ENCODE peak calls at places on chromosome 16, in eight cellular contexts. One of them, this sample, is unnamed.

GRCh38 chr16:7456221-7456620 is 123.6 kb downstream of the RBFOX1 start:
- DNase-seq in endothelial cell of umbilical vein: no peak
- DNase-seq in astrocyte: no peak
- DNase-seq in sigmoid colon: no peak
- DNase-seq in testis: no peak
- DNase-seq in mucosa of descending colon: no peak
- DNase-seq in PC-9: no peak
- DNase-seq in A549: no peak
- DNase-seq in this sample: no peak

GRCh38 chr16:3575491-3575890 is 1.7 kb downstream of the NLRC3 start:
- DNase-seq in endothelial cell of umbilical vein: no peak
- DNase-seq in astrocyte: no peak
- DNase-seq in sigmoid colon: no peak
- DNase-seq in testis: no peak
- DNase-seq in mucosa of descending colon: no peak
- DNase-seq in PC-9: no peak
- DNase-seq in A549: no peak
- DNase-seq in this sample: no peak

GRCh38 chr16:84357191-84357651 is 11.1 kb upstream of the ATP2C2 start:
- DNase-seq in endothelial cell of umbilical vein: no peak
- DNase-seq in astrocyte: peak
- DNase-seq in sigmoid colon: no peak
- DNase-seq in testis: no peak
- DNase-seq in mucosa of descending colon: no peak
- DNase-seq in PC-9: peak
- DNase-seq in A549: no peak
- DNase-seq in this sample: no peak

GRCh38 chr16:67857547-67858233 is 10.2 kb upstream of the CENPT start:
- DNase-seq in endothelial cell of umbilical vein: peak
- DNase-seq in astrocyte: peak
- DNase-seq in sigmoid colon: peak
- DNase-seq in testis: peak
- DNase-seq in mucosa of descending colon: peak
- DNase-seq in PC-9: peak
- DNase-seq in A549: peak
- DNase-seq in this sample: peak

GRCh38 chr16:72247821-72248253 is 75.9 kb upstream of the PMFBP1 start:
- DNase-seq in endothelial cell of umbilical vein: peak
- DNase-seq in astrocyte: peak
- DNase-seq in sigmoid colon: peak
- DNase-seq in testis: peak
- DNase-seq in mucosa of descending colon: no peak
- DNase-seq in PC-9: no peak
- DNase-seq in A549: no peak
- DNase-seq in this sample: peak

GRCh38 chr16:86150646-86151371 is 251.8 kb downstream of the IRF8 start:
- DNase-seq in endothelial cell of umbilical vein: no peak
- DNase-seq in astrocyte: no peak
- DNase-seq in sigmoid colon: peak
- DNase-seq in testis: no peak
- DNase-seq in mucosa of descending colon: no peak
- DNase-seq in PC-9: no peak
- DNase-seq in A549: no peak
- DNase-seq in this sample: no peak

GRCh38 chr16:85390511-85391174 is 222.5 kb upstream of the GSE1 start:
- DNase-seq in endothelial cell of umbilical vein: no peak
- DNase-seq in astrocyte: peak
- DNase-seq in sigmoid colon: peak
- DNase-seq in testis: peak
- DNase-seq in mucosa of descending colon: peak
- DNase-seq in PC-9: peak
- DNase-seq in A549: peak
- DNase-seq in this sample: peak

GRCh38 chr16:3029499-3030127 is 5.8 kb downstream of the THOC6 start:
- DNase-seq in endothelial cell of umbilical vein: no peak
- DNase-seq in astrocyte: no peak
- DNase-seq in sigmoid colon: no peak
- DNase-seq in testis: no peak
- DNase-seq in mucosa of descending colon: no peak
- DNase-seq in PC-9: no peak
- DNase-seq in A549: no peak
- DNase-seq in this sample: peak

GRCh38 chr16:57823836-57824235 is 21.5 kb upstream of the KIFC3 start:
- DNase-seq in endothelial cell of umbilical vein: no peak
- DNase-seq in astrocyte: no peak
- DNase-seq in sigmoid colon: no peak
- DNase-seq in testis: no peak
- DNase-seq in mucosa of descending colon: no peak
- DNase-seq in PC-9: peak
- DNase-seq in A549: no peak
- DNase-seq in this sample: no peak

GRCh38 chr16:84119368-84119767 is 2.6 kb upstream of the MBTPS1 start:
- DNase-seq in endothelial cell of umbilical vein: no peak
- DNase-seq in astrocyte: no peak
- DNase-seq in sigmoid colon: no peak
- DNase-seq in testis: no peak
- DNase-seq in mucosa of descending colon: no peak
- DNase-seq in PC-9: peak
- DNase-seq in A549: no peak
- DNase-seq in this sample: no peak

GRCh38 chr16:495127-495748 is 32.3 kb upstream of the CAPN15 start:
- DNase-seq in endothelial cell of umbilical vein: peak
- DNase-seq in astrocyte: no peak
- DNase-seq in sigmoid colon: no peak
- DNase-seq in testis: peak
- DNase-seq in mucosa of descending colon: peak
- DNase-seq in PC-9: no peak
- DNase-seq in A549: peak
- DNase-seq in this sample: peak

GRCh38 chr16:30131869-30132475 is 9.0 kb upstream of the MAPK3 start:
- DNase-seq in endothelial cell of umbilical vein: no peak
- DNase-seq in astrocyte: no peak
- DNase-seq in sigmoid colon: no peak
- DNase-seq in testis: no peak
- DNase-seq in mucosa of descending colon: no peak
- DNase-seq in PC-9: no peak
- DNase-seq in A549: no peak
- DNase-seq in this sample: peak

GRCh38 chr16:53056528-53056881 is 1.7 kb downstream of the CHD9 start:
- DNase-seq in endothelial cell of umbilical vein: peak
- DNase-seq in astrocyte: peak
- DNase-seq in sigmoid colon: peak
- DNase-seq in testis: no peak
- DNase-seq in mucosa of descending colon: no peak
- DNase-seq in PC-9: no peak
- DNase-seq in A549: no peak
- DNase-seq in this sample: peak

GRCh38 chr16:30747331-30747730 is 894 bp upstream of the PHKG2 start:
- DNase-seq in endothelial cell of umbilical vein: no peak
- DNase-seq in astrocyte: peak
- DNase-seq in sigmoid colon: no peak
- DNase-seq in testis: no peak
- DNase-seq in mucosa of descending colon: peak
- DNase-seq in PC-9: peak
- DNase-seq in A549: no peak
- DNase-seq in this sample: peak

GRCh38 chr16:73433493-73434307 is 385.8 kb upstream of the ZFHX3 start:
- DNase-seq in endothelial cell of umbilical vein: no peak
- DNase-seq in astrocyte: no peak
- DNase-seq in sigmoid colon: no peak
- DNase-seq in testis: no peak
- DNase-seq in mucosa of descending colon: no peak
- DNase-seq in PC-9: no peak
- DNase-seq in A549: no peak
- DNase-seq in this sample: no peak

DNA sequence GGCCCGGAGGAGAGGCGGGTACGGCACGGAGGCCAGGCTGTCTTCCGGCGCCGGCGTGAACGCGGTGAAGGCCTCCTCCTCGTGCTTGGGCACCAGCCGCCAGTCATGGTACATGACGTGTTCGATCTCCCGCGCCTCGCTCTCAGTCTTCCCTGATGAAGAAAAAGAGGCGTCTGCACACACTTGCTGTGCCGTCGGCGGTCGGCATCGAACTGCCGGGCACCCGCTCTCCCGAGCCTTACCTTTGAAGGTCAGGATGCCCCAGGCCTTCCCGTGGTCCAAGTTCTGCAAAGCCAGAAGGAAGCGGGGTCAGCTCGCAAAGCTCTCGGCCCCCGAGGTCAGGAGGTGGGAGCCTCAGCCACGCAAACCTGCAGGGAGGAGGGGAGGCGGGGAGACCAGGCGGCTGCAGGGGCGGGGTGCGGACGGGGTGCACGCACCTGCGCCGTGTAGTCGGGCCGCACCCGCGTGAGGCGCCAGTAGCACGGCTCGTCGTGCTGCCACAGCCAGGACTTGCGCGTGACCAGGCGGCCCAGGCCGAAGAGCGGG is at the start of gene EME2:
- DNase-seq in endothelial cell of umbilical vein: no peak
- DNase-seq in astrocyte: no peak
- DNase-seq in sigmoid colon: no peak
- DNase-seq in testis: no peak
- DNase-seq in mucosa of descending colon: peak
- DNase-seq in PC-9: no peak
- DNase-seq in A549: no peak
- DNase-seq in this sample: no peak
- H3K4me3 ChIP-seq in endothelial cell of umbilical vein: peak
- H3K4me3 ChIP-seq in astrocyte: peak
- H3K4me3 ChIP-seq in sigmoid colon: peak
- H3K4me3 ChIP-seq in testis: peak
- H3K4me3 ChIP-seq in mucosa of descending colon: peak
- H3K4me3 ChIP-seq in PC-9: peak
- H3K4me3 ChIP-seq in A549: peak
- H3K4me3 ChIP-seq in this sample: peak

DNA sequence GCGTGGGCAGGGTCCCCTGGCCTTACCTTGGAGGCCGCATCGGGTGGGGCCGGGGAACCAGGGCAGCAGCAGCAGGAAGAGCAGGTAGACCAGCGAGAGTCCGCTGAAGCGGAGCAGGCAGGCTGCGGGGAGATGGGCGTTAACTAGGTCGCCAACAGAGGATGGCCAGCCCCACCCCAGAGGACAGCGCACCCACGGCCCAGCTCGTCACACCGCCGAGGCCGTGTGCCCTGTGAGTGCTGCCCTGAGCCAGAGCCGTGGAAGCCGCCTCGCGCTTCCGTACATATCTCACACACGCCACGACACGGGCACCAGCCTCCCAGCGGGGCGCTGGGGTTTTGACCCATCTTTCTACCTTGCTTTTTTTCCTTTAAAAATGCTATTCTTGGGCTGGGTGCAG is 35.7 kb downstream of the PIEZO1 start:
- DNase-seq in endothelial cell of umbilical vein: no peak
- DNase-seq in astrocyte: no peak
- DNase-seq in sigmoid colon: no peak
- DNase-seq in testis: no peak
- DNase-seq in mucosa of descending colon: no peak
- DNase-seq in PC-9: no peak
- DNase-seq in A549: no peak
- DNase-seq in this sample: no peak
- TF ChIP-seq CTCF in endothelial cell of umbilical vein: no peak
- TF ChIP-seq CTCF in astrocyte: no peak
- TF ChIP-seq CTCF in sigmoid colon: no peak
- TF ChIP-seq CTCF in testis: no peak
- TF ChIP-seq CTCF in mucosa of descending colon: no peak
- TF ChIP-seq CTCF in PC-9: no peak
- TF ChIP-seq CTCF in A549: no peak
- TF ChIP-seq CTCF in this sample: no peak

GRCh38 chr16:87778476-87778829 is 12.7 kb upstream of the KLHDC4 start:
- DNase-seq in endothelial cell of umbilical vein: no peak
- DNase-seq in astrocyte: no peak
- DNase-seq in sigmoid colon: no peak
- DNase-seq in testis: no peak
- DNase-seq in mucosa of descending colon: no peak
- DNase-seq in PC-9: no peak
- DNase-seq in A549: no peak
- DNase-seq in this sample: no peak
- H3K4me3 ChIP-seq in endothelial cell of umbilical vein: no peak
- H3K4me3 ChIP-seq in astrocyte: no peak
- H3K4me3 ChIP-seq in sigmoid colon: no peak
- H3K4me3 ChIP-seq in testis: no peak
- H3K4me3 ChIP-seq in mucosa of descending colon: no peak
- H3K4me3 ChIP-seq in PC-9: peak
- H3K4me3 ChIP-seq in A549: peak
- H3K4me3 ChIP-seq in this sample: no peak

GRCh38 chr16:70254965-70255286 is 3.2 kb upstream of the EXOSC6 start:
- DNase-seq in endothelial cell of umbilical vein: no peak
- DNase-seq in astrocyte: no peak
- DNase-seq in sigmoid colon: no peak
- DNase-seq in testis: no peak
- DNase-seq in mucosa of descending colon: no peak
- DNase-seq in PC-9: no peak
- DNase-seq in A549: no peak
- DNase-seq in this sample: no peak

GRCh38 chr16:70255584-70255983 is 3.8 kb upstream of the EXOSC6 start:
- DNase-seq in endothelial cell of umbilical vein: no peak
- DNase-seq in astrocyte: no peak
- DNase-seq in sigmoid colon: no peak
- DNase-seq in testis: no peak
- DNase-seq in mucosa of descending colon: no peak
- DNase-seq in PC-9: no peak
- DNase-seq in A549: no peak
- DNase-seq in this sample: no peak

GRCh38 chr16:70253291-70254094 is 1.8 kb upstream of the EXOSC6 start:
- DNase-seq in endothelial cell of umbilical vein: peak
- DNase-seq in astrocyte: peak
- DNase-seq in sigmoid colon: no peak
- DNase-seq in testis: peak
- DNase-seq in mucosa of descending colon: peak
- DNase-seq in PC-9: no peak
- DNase-seq in A549: peak
- DNase-seq in this sample: peak

GRCh38 chr16:70252355-70252988 is 732 bp upstream of the EXOSC6 start:
- DNase-seq in endothelial cell of umbilical vein: no peak
- DNase-seq in astrocyte: no peak
- DNase-seq in sigmoid colon: no peak
- DNase-seq in testis: peak
- DNase-seq in mucosa of descending colon: no peak
- DNase-seq in PC-9: no peak
- DNase-seq in A549: peak
- DNase-seq in this sample: peak

DNA sequence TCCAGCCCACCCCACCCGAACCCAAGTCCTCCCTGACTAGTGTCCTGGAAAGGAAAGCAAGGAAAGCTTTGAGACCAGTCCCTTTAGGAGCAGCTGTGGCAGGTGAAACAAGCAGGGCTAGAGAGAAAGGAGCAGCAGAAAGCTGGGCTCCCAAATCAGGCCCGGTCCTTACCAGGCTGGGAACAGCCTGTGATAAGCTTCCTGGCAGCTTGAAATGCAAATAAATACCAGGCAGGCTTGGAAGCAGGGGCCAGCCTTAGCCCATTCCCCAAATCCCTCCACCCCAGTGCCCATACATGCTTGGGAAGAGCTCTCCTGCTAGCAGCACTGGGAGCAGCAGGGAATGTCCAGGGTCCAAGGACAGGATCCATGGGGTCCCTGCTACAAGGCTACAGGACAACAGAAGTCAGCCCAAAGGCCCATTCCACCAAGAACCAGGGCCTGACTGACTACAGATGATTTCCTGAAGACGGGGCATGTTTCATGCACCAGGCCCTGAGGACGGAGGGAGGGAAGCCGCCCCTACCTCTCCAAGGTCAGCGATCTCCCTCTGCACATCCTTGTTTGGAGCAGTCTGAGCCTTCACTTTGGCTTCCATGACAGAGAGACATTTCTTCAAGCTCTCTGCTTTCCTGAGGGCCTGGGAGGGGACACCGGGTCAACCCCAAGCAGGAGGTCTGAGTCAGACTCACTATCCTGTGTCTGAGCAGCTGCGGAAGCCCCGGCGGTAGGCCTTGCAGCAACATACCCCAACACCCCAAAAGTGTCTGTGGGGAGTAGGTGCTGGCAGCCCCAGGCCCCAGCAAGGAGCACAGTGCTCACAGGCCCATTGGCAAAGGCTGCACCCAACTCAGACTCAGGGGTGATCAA is 2.6 kb upstream of the EXOSC6 start:
- DNase-seq in endothelial cell of umbilical vein: no peak
- DNase-seq in astrocyte: no peak
- DNase-seq in sigmoid colon: no peak
- DNase-seq in testis: no peak
- DNase-seq in mucosa of descending colon: no peak
- DNase-seq in PC-9: no peak
- DNase-seq in A549: no peak
- DNase-seq in this sample: peak
- TF ChIP-seq CTCF in endothelial cell of umbilical vein: no peak
- TF ChIP-seq CTCF in astrocyte: no peak
- TF ChIP-seq CTCF in sigmoid colon: no peak
- TF ChIP-seq CTCF in testis: no peak
- TF ChIP-seq CTCF in mucosa of descending colon: no peak
- TF ChIP-seq CTCF in PC-9: peak
- TF ChIP-seq CTCF in A549: no peak
- TF ChIP-seq CTCF in this sample: no peak